ENCODE peak calls at places on chromosomes 12 and 14, in nine cellular contexts. K is NCI-H2227 treated with DMSO at 0.1 percent for 48 hours; E is stimulated activated CD8-positive, alpha-beta memory T cell treated with anti-CD3 and anti-CD28 coated beads, Interleukin-4, amount 100 ng/mL, for 1 hour; L is CD8-positive, alpha-beta memory T cell; D is GM04503; A is transverse colon; S is lower lobe of right lung; J is kidney glomerular epithelial cell; G is Caki2. F is an unnamed sample.
A peak's percentile ranks its signal among the peaks of the same experiment; 100 is the strongest.

GRCh38 chr12:15015121-15015520 is 42.3 kb downstream of the PDE6H start:
- DNase-seq in J (peak; percentile 4), S (no peak), G (no peak), K (no peak), A (no peak), D (no peak), E (no peak), L (no peak), F (no peak)

GRCh38 chr12:116631619-116632018 is 72.4 kb downstream of the MAP1LC3B2 start:
- DNase-seq in G (peak; percentile 35), A (no peak), D (no peak), K (no peak), J (no peak), L (no peak), S (no peak), E (no peak), F (no peak)

GRCh38 chr12:89833337-89834252 is 125.0 kb upstream of the ATP2B1 start:
- DNase-seq in A (no peak), G (no peak), J (no peak), K (no peak), E (no peak), D (peak; percentile 42), L (no peak), S (no peak), F (no peak)

GRCh38 chr12:125188912-125189881 is 124.0 kb downstream of the AACS start:
- DNase-seq in E (no peak), S (no peak), G (no peak), K (no peak), J (no peak), L (no peak), D (no peak), A (no peak), F (no peak)

GRCh38 chr14:65594153-65594881 is 181.8 kb downstream of the FUT8 start:
- DNase-seq in L (no peak), J (no peak), D (no peak), K (no peak), G (no peak), A (peak; percentile 62), E (no peak), S (peak; percentile 57), F (no peak)

GRCh38 chr12:129459886-129460285 is 443.9 kb downstream of the TMEM132D start:
- DNase-seq in D (no peak), K (no peak), G (no peak), S (no peak), J (no peak), A (no peak), L (no peak), E (no peak), F (no peak)

GRCh38 chr12:8996682-8997405 is 7.5 kb downstream of the KLRG1 start:
- DNase-seq in K (no peak), E (no peak), S (no peak), D (peak; percentile 11), L (no peak), G (peak; percentile 11), A (no peak), J (peak; percentile 2), F (no peak)

GRCh38 chr12:15621140-15621539 is 168.0 kb downstream of the EPS8 start:
- DNase-seq in D (no peak), S (no peak), J (peak; percentile 24), E (no peak), K (no peak), G (peak; percentile 60), A (no peak), L (no peak), F (no peak)

GRCh38 chr14:78425332-78425731 is 255.2 kb downstream of the NRXN3 start:
- DNase-seq in E (no peak), A (no peak), D (no peak), J (no peak), S (peak; percentile 55), L (no peak), G (no peak), K (no peak), F (no peak)

GRCh38 chr12:105057174-105057573 is 27.1 kb downstream of the ALDH1L2 start:
- DNase-seq in E (no peak), J (no peak), S (no peak), K (no peak), L (no peak), G (no peak), D (no peak), A (no peak), F (no peak)

GRCh38 chr14:96888593-96888992 is 91.4 kb downstream of the VRK1 start:
- DNase-seq in L (no peak), G (no peak), A (no peak), K (peak; percentile 85), J (no peak), E (no peak), S (no peak), D (no peak), F (peak; percentile 30)

GRCh38 chr14:26323781-26324363 is 274.0 kb downstream of the NOVA1 start:
- DNase-seq in L (no peak), J (no peak), A (no peak), D (no peak), E (no peak), K (no peak), S (no peak), G (no peak), F (no peak)

GRCh38 chr12:27081668-27082091 is 698 bp downstream of the C12orf71 start:
- DNase-seq in D (no peak), K (no peak), A (no peak), S (no peak), E (no peak), G (no peak), L (no peak), J (no peak), F (peak; percentile 12)

GRCh38 chr12:34302131-34302885 is 280.0 kb downstream of the ALG10 start:
- DNase-seq in J (no peak), L (no peak), D (no peak), G (no peak), S (peak; percentile 29), E (no peak), A (no peak), K (no peak), F (no peak)

GRCh38 chr14:26255213-26255612 is 342.6 kb downstream of the NOVA1 start:
- DNase-seq in G (no peak), S (no peak), D (no peak), L (no peak), J (no peak), K (no peak), A (no peak), E (no peak), F (no peak)

GRCh38 chr14:33916663-33917565 is 34.0 kb downstream of the EGLN3 start:
- DNase-seq in D (no peak), G (peak; percentile 67), A (no peak), S (no peak), E (no peak), K (no peak), L (no peak), J (peak; percentile 75), F (peak; percentile 30)

GRCh38 chr12:118055865-118056773 is 4.9 kb downstream of the WSB2 start:
- DNase-seq in J (no peak), G (peak; percentile 31), S (no peak), K (no peak), D (no peak), L (no peak), A (no peak), E (no peak), F (no peak)

GRCh38 chr12:121917950-121918678 is at the start of gene CFAP251:
- DNase-seq in J (no peak), G (peak; percentile 82), S (peak; percentile 100), E (peak; percentile 93), L (peak; percentile 99), D (peak; percentile 31), K (peak; percentile 59), A (peak; percentile 99), F (peak; percentile 99)

GRCh38 chr14:71235865-71236264 is 328.6 kb downstream of the PCNX1 start:
- DNase-seq in L (no peak), J (no peak), E (no peak), S (no peak), K (no peak), G (no peak), A (no peak), D (no peak), F (peak; percentile 79)

GRCh38 chr12:124758266-124759200 is 105.1 kb downstream of the SCARB1 start:
- DNase-seq in L (no peak), D (no peak), K (peak; percentile 70), S (no peak), G (no peak), E (no peak), A (no peak), J (no peak), F (peak; percentile 93)

GRCh38 chr12:80967565-80967964 is 29.8 kb upstream of the LIN7A start:
- DNase-seq in D (no peak), A (no peak), J (no peak), G (no peak), K (no peak), E (no peak), L (no peak), S (no peak), F (no peak)

F was measured in BE2C.